ENCODE peak calls at places on chromosome 7, in four cellular contexts. C is GM12865, Y is dorsolateral prefrontal cortex, V is BJ. A is an unnamed sample.

GRCh38 chr7:1403844-1404404 is 55.3 kb downstream of the MICALL2 start:
- DNase-seq in Y (no peak), C (no peak), V (no peak), A (no peak)

GRCh38 chr7:67618569-67619543 is 622.2 kb downstream of the TYW1 start:
- DNase-seq in C (no peak), Y (peak), V (no peak), A (no peak)

GRCh38 chr7:28389504-28390385 is 22.6 kb upstream of the CREB5 start:
- DNase-seq in C (peak), V (no peak), Y (no peak), A (no peak)

GRCh38 chr7:38893061-38893460 is 15.9 kb downstream of the VPS41 start:
- DNase-seq in C (no peak), Y (no peak), V (no peak), A (no peak)

GRCh38 chr7:122132341-122132740 is 11.7 kb downstream of the AASS start:
- DNase-seq in C (no peak), V (no peak), Y (no peak), A (no peak)

GRCh38 chr7:32785365-32785764 is 106.2 kb downstream of the KBTBD2 start:
- DNase-seq in C (no peak), V (no peak), Y (no peak), A (no peak)

GRCh38 chr7:32670105-32670504 is 174.8 kb downstream of the AVL9 start:
- DNase-seq in C (no peak), V (no peak), Y (no peak), A (no peak)

GRCh38 chr7:90945104-90945752 is 319.0 kb upstream of the FZD1 start:
- DNase-seq in V (no peak), C (no peak), Y (no peak), A (no peak)

GRCh38 chr7:133863362-133864061 is 263.6 kb upstream of the LRGUK start:
- DNase-seq in C (no peak), V (no peak), Y (no peak), A (no peak)

GRCh38 chr7:89049043-89049442 is 253.5 kb upstream of the TEX47 start:
- DNase-seq in Y (no peak), C (no peak), V (no peak), A (no peak)

GRCh38 chr7:96221888-96222287 is 100.0 kb downstream of the SLC25A13 start:
- DNase-seq in Y (no peak), C (no peak), V (no peak), A (no peak)

GRCh38 chr7:85765698-85766298 is 578.9 kb upstream of the SEMA3D start:
- DNase-seq in C (no peak), V (no peak), Y (no peak), A (no peak)

GRCh38 chr7:83936056-83936703 is 258.4 kb downstream of the SEMA3A start:
- DNase-seq in C (peak), V (peak), Y (peak), A (peak)

GRCh38 chr7:81618400-81619014 is 151.3 kb downstream of the HGF start:
- DNase-seq in V (peak), Y (no peak), C (no peak), A (no peak)

GRCh38 chr7:4776160-4776623 is 769 bp downstream of the AP5Z1 start:
- DNase-seq in C (no peak), Y (no peak), V (peak), A (no peak)

GRCh38 chr7:151793991-151794507 is 82.9 kb downstream of the PRKAG2 start:
- DNase-seq in V (no peak), Y (no peak), C (no peak), A (no peak)

GRCh38 chr7:37666026-37666780 is 17.4 kb upstream of the GPR141 start:
- DNase-seq in Y (no peak), V (no peak), C (no peak), A (no peak)

DNA sequence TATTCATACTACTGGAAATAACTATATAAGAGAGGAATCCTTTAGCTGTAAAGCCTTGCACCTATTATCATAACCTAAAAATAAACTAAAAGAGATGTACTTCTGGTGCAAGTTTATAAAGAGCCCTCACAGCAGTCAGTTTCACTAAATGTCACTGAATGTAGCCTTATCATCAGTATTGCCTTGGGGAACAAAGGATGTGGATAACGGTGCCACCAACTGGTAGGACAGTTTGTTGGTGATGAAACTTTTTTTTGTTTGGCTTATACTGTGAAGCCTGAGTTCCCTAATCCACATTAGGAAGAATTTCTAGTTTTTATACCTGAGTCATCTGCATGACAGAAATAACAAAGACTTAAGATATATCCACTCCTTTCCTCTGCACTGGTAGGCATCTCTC is 117.9 kb upstream of the COL1A2 start:
- DNase-seq in V (no peak), Y (no peak), C (peak), A (no peak)
- TF ChIP-seq CTCF in V (peak), Y (no peak), C (peak), A (no peak)

GRCh38 chr7:73612598-73613269 is 11.6 kb downstream of the MLXIPL start:
- DNase-seq in V (no peak), Y (no peak), C (no peak), A (no peak)
- TF ChIP-seq CTCF in V (peak), Y (no peak), C (no peak), A (peak)

DNA sequence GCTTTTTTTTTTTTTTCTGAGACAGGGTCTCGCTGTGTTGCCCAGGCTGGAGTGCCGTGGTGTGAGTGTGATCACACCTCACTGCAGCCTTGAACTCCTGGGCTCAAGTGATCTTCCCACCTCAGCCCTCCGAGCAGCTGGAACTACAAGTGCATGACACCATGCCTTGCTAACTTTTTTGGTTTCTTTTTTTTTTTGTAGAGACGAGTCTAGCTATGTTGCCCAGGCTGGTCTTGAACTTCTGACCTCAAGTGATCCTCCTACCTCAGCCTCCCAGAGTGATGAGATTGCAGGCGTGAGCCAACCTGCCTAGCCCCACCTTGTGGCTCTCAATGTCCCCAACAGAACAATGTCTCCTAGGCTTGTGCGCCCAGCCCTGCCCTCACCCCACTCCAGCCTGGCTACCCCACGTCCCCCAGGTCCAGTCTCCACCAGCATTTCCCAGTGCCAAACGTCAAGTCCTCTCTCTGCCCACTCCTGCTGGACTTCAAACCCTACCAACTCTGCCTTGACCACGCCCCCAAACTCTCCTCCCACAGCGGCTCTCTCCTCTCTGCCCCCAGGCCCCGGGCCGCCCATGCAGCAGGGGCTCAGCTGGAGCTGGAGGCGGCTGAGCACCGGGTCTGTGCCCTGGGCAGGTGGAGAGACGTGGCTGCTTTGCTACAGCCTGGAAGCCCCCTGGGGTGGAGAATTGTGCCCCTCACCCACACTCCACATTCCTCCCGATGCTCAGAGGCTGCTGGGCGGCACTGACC is 18.9 kb downstream of the BHLHA15 start:
- DNase-seq in V (no peak), C (no peak), Y (no peak), A (no peak)
- TF ChIP-seq CTCF in V (no peak), C (no peak), Y (no peak), A (no peak)

DNA sequence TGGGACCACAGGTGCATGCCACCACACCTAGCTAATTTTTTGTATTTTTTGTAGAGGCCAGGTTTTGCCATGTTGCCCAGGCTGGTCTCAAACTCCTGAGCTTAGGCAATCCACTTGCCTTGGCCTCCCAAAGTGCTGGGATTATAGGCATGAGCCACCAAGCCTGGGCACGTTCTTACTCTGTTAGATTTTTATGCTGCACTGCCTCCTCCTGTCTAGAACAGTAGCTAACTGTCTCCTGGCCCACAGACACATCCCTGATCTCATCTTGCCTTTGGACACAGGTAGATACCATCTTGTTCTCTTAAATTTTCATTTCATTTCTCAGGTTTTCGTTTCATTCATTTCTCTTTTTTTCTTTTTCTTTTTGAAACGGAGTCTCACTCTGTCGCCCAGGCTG is 41.1 kb downstream of the BLVRA start:
- DNase-seq in C (peak), V (no peak), Y (no peak), A (no peak)
- TF ChIP-seq CTCF in C (no peak), V (no peak), Y (no peak), A (no peak)

GRCh38 chr7:10034843-10035556 is 938.7 kb upstream of the PHF14 start:
- DNase-seq in C (no peak), V (no peak), Y (no peak), A (no peak)

GRCh38 chr7:10038351-10038750 is 935.3 kb upstream of the PHF14 start:
- DNase-seq in V (no peak), C (no peak), Y (no peak), A (no peak)

GRCh38 chr7:10040674-10041073 is 933.0 kb upstream of the PHF14 start:
- DNase-seq in V (no peak), C (no peak), Y (no peak), A (no peak)

GRCh38 chr7:10036693-10037092 is 937.0 kb upstream of the PHF14 start:
- DNase-seq in Y (no peak), V (no peak), C (no peak), A (no peak)
- TF ChIP-seq CTCF in Y (no peak), V (no peak), C (no peak), A (no peak)

A was measured in progenitor cell of endocrine pancreas.